ENCODE peak calls at places on chromosomes 13 and 19, in eight cellular contexts. D is cardiac fibroblast; U is A549; V is AG04450; G is SK-N-SH; H is lung; M is heart right ventricle; A is CD8-positive, alpha-beta T cell. E is an unnamed sample.

GRCh38 chr13:60797112-60797511 is 400.1 kb downstream of the TDRD3 start:
- DNase-seq in D (no peak), U (no peak), V (no peak), G (no peak), H (no peak), M (no peak), A (no peak), E (no peak)

GRCh38 chr19:1901940-1902404 is 3.2 kb upstream of the ADAT3 start:
- DNase-seq in D (no peak), U (no peak), V (no peak), G (no peak), H (peak; percentile 62), M (no peak), A (no peak), E (no peak)

GRCh38 chr13:85508683-85509329 is 290.4 kb downstream of the SLITRK6 start:
- DNase-seq in D (no peak), U (no peak), V (no peak), G (no peak), H (no peak), M (no peak), A (no peak), E (peak; percentile 59)

GRCh38 chr13:101811440-101811839 is 359.0 kb downstream of the ITGBL1 start:
- DNase-seq in D (no peak), U (no peak), V (no peak), G (peak; percentile 19), H (no peak), M (no peak), A (no peak), E (no peak)

GRCh38 chr13:52399708-52400107 is 6.3 kb downstream of the THSD1 start:
- DNase-seq in D (peak; percentile 58), U (no peak), V (no peak), G (no peak), H (no peak), M (no peak), A (no peak), E (no peak)

GRCh38 chr13:113672002-113672651 is 5.1 kb downstream of the GRK1 start:
- DNase-seq in D (no peak), U (no peak), V (no peak), G (no peak), H (no peak), M (no peak), A (no peak), E (no peak)

GRCh38 chr19:44164673-44165512 is at the start of gene ZNF226:
- DNase-seq in D (peak; percentile 99), U (peak; percentile 98), V (peak; percentile 97), G (peak; percentile 78), H (peak; percentile 93), M (peak; percentile 76), A (peak; percentile 84), E (peak; percentile 99)

GRCh38 chr13:49746111-49746510 is 46.4 kb downstream of the KPNA3 start:
- DNase-seq in D (no peak), U (no peak), V (no peak), G (no peak), H (no peak), M (no peak), A (no peak), E (no peak)

GRCh38 chr19:43748205-43748594 is 6.6 kb downstream of the SMG9 start:
- DNase-seq in D (no peak), U (no peak), V (no peak), G (no peak), H (no peak), M (no peak), A (no peak), E (no peak)

GRCh38 chr13:40476175-40476958 is 190.1 kb downstream of the FOXO1 start:
- DNase-seq in D (peak; percentile 50), U (no peak), V (no peak), G (no peak), H (no peak), M (no peak), A (no peak), E (peak; percentile 59)

GRCh38 chr19:46980756-46981155 is 38.9 kb upstream of the NPAS1 start:
- DNase-seq in D (no peak), U (no peak), V (no peak), G (no peak), H (no peak), M (no peak), A (no peak), E (no peak)

GRCh38 chr13:35891973-35892441 is 239.2 kb downstream of the DCLK1 start:
- DNase-seq in D (peak; percentile 57), U (no peak), V (no peak), G (no peak), H (peak; percentile 17), M (no peak), A (no peak), E (no peak)

GRCh38 chr19:1266116-1266817 is 2.9 kb upstream of the CIRBP start:
- DNase-seq in D (peak; percentile 92), U (peak; percentile 65), V (no peak), G (peak; percentile 93), H (peak; percentile 91), M (peak; percentile 93), A (peak; percentile 90), E (peak; percentile 93)

GRCh38 chr19:37778613-37779138 is 710 bp downstream of the ZNF573 start:
- DNase-seq in D (peak; percentile 25), U (peak; percentile 40), V (no peak), G (peak; percentile 18), H (no peak), M (no peak), A (no peak), E (peak; percentile 31)

GRCh38 chr19:37779139-37780035 is at the start of gene ZNF573:
- DNase-seq in D (peak; percentile 93), U (peak; percentile 98), V (peak; percentile 65), G (peak; percentile 85), H (peak; percentile 87), M (peak; percentile 80), A (peak; percentile 85), E (peak; percentile 84)
- TF ChIP-seq CTCF in D (peak; percentile 32), U (no peak), V (peak; percentile 35), G (peak; percentile 20), H (no peak), M (peak; percentile 37), A (no peak), E (peak; percentile 8)

GRCh38 chr13:46596501-46596900 is 43.5 kb downstream of the LRCH1 start:
- DNase-seq in D (no peak), U (no peak), V (no peak), G (no peak), H (no peak), M (no peak), A (no peak), E (no peak)

GRCh38 chr13:46593403-46593802 is 40.4 kb downstream of the LRCH1 start:
- DNase-seq in D (no peak), U (no peak), V (no peak), G (no peak), H (no peak), M (no peak), A (peak; percentile 51), E (no peak)

GRCh38 chr13:46595918-46596315 is 42.9 kb downstream of the LRCH1 start:
- DNase-seq in D (no peak), U (no peak), V (no peak), G (no peak), H (no peak), M (no peak), A (no peak), E (no peak)

GRCh38 chr13:46592410-46592809 is 39.4 kb downstream of the LRCH1 start:
- DNase-seq in D (no peak), U (no peak), V (no peak), G (no peak), H (no peak), M (no peak), A (no peak), E (no peak)

DNA sequence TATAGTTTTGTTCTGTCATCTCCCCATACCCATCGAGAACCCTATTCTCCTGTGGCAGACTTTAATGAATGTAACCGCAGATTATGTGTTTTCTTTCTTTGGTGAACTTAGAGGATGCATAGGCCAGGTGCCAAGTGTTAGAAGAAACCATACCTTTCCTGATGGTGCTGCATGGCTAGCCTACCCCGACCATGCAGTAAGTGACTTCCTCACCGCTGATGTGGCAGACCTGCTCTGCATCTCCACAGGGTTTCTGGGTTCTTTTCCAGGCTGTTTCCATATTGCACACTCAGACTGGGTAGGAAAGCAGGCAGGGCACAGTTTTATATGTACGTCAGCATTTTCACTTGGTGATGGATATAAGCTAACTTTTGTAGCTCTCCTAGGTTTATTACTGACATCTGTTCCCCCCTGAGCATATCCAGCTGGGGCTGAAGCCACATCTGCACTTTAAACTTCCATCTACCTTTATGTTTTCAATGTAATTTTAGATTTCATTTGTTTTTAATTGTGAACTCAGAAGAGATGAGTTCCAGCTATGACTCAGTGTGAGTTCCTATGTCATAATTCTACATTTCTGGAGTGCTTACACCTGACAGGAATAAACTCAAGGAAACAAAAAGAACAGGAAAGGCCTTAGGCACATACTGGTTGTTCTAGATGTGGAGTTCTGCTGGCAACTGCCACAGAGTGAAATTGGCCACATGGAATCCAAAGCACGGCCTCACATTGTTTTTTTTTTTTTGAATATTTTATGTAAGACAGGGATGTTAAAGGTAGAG is 42.4 kb downstream of the LRCH1 start:
- DNase-seq in D (peak; percentile 43), U (no peak), V (no peak), G (no peak), H (no peak), M (no peak), A (no peak), E (peak; percentile 58)
- H3K4me3 ChIP-seq in D (no peak overlapping the region), U (no peak overlapping the region), V (no peak overlapping the region), G (no peak overlapping the region), H (no peak overlapping the region), M (no peak overlapping the region), A (no peak overlapping the region), E (no peak overlapping the region)

DNA sequence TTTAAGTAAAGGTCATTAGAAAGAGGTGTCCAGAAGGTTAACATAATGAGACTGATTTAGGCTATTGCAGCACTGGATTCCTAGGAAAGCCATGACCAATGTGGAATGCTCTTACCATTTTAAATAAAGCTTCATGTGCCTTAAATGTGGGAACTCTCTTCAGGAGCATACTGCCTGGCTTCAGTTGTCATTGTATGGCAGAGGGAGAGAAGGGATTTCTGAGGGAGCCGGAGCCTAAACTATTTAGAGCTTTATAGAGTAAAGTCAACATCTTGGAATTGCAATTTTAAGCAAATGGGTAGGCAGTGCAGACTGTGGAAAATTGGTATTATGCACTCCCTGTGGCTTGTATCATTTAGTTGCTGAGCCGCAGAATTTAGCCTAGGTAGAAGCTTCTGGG is 2041.4 kb downstream of the PCDH9 start:
- DNase-seq in D (no peak), U (no peak), V (no peak), G (no peak), H (no peak), M (no peak), A (no peak), E (no peak)
- TF ChIP-seq CTCF in D (no peak), U (no peak), V (no peak), G (no peak), H (no peak), M (no peak), A (no peak), E (no peak)

DNA sequence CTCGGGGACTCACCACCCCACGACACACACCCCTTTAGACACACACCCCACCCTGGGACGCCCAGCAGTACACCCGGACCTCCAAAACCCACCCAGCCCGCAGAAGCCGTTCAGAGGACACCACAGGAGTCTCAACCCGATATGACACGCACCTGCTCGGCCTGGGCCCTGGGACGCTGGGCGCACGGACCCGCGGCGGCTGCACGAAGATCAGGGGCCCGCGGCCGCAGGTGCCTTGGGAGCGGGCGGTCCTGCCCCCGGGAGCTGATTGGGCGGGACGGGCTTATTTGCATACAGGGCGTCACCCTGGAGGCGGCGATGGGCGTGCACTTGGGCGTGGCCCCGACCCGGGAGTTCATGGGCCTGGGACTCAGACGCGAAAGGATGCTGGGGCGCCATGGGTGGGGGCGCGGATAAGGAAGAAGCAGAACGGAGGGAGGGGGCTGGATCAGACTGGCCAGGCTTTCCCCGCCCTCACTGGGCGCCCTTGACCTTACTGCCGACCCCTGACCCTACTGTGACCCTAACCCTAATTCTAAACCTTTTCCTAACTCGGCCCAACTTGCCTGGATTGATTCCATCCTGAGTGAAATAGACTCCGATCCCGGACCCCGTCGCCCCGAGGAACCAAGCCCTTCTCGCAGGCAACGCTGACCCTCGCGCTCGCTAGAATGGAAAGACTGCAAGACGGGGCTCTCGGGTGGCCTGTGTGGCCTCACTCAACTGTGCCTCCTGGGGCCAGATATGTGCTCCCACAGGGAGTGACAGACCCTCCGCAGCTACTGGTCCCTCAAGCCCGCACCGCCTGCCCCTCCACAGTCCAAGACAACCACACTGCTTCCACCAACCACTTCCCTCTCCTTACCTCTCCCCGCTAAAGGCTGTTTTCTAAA is at the start of gene MEF2B:
- DNase-seq in D (peak; percentile 58), U (no peak), V (no peak), G (peak; percentile 96), H (peak; percentile 86), M (peak; percentile 81), A (peak; percentile 76), E (peak; percentile 86)
- H3K4me3 ChIP-seq in D (peak within 1 kb of the TSS; percentile 21), U (no peak within 1 kb of the TSS), V (peak within 1 kb of the TSS; percentile 39), G (peak within 1 kb of the TSS; percentile 21), H (no peak within 1 kb of the TSS), M (peak within 1 kb of the TSS; percentile 42), A (peak within 1 kb of the TSS; percentile 39), E (no peak within 1 kb of the TSS)